ENCODE peak calls at places on chromosome 12, in six cellular contexts. D, P, R, H, N and E are unnamed samples.
A peak's percentile ranks its signal among the peaks of the same experiment; 100 is the strongest.

GRCh38 chr12:109222496-109222895 is 86.6 kb downstream of the FOXN4 start:
- DNase-seq in H (no peak), P (no peak), D (no peak), R (no peak), N (no peak), E (no peak)

GRCh38 chr12:52945389-52946232 is 3.3 kb upstream of the KRT18 start:
- DNase-seq in P (peak; percentile 48), N (peak; percentile 66), H (no peak), D (no peak), R (peak; percentile 96), E (no peak)

GRCh38 chr12:127943481-127944210 is 323.3 kb upstream of the TMEM132C start:
- DNase-seq in D (no peak), P (no peak), R (no peak), H (no peak), N (no peak), E (no peak)

GRCh38 chr12:92464911-92465310 is 237.9 kb upstream of the PLEKHG7 start:
- DNase-seq in H (no peak), D (no peak), P (no peak), N (no peak), R (no peak), E (no peak)

GRCh38 chr12:22275847-22276246 is 58.7 kb downstream of the ST8SIA1 start:
- DNase-seq in H (no peak), N (peak; percentile 96), D (peak; percentile 98), R (peak; percentile 63), P (peak; percentile 96), E (no peak)

GRCh38 chr12:63098851-63099250 is 52.1 kb downstream of the AVPR1A start:
- DNase-seq in N (no peak), D (no peak), R (no peak), H (no peak), P (no peak), E (no peak)

GRCh38 chr12:92859650-92860386 is 69.3 kb downstream of the EEA1 start:
- DNase-seq in N (no peak), P (no peak), D (no peak), R (no peak), H (no peak), E (no peak)

GRCh38 chr12:98352218-98352811 is 163.1 kb upstream of the TMPO start:
- DNase-seq in P (peak; percentile 83), D (peak; percentile 47), H (no peak), R (no peak), N (no peak), E (no peak)

GRCh38 chr12:71312767-71313375 is 126.7 kb upstream of the LGR5 start:
- DNase-seq in N (no peak), H (no peak), D (no peak), P (no peak), R (no peak), E (no peak)

GRCh38 chr12:2891240-2892053 is 756 bp downstream of the TULP3 start:
- DNase-seq in H (peak; percentile 31), P (peak; percentile 48), R (peak; percentile 76), D (no peak), N (peak; percentile 80), E (peak; percentile 46)

GRCh38 chr12:2743478-2743877 is 51.3 kb upstream of the FKBP4 start:
- DNase-seq in N (no peak), H (no peak), R (peak; percentile 24), D (no peak), P (no peak), E (no peak)

GRCh38 chr12:80936353-80936641 is 1.4 kb downstream of the LIN7A start:
- DNase-seq in N (no peak), R (no peak), H (no peak), D (no peak), P (peak; percentile 39), E (no peak)

GRCh38 chr12:130981156-130981789 is 27.6 kb downstream of the ADGRD1 start:
- DNase-seq in D (peak; percentile 47), N (no peak), R (peak; percentile 24), H (no peak), P (no peak), E (no peak)

DNA sequence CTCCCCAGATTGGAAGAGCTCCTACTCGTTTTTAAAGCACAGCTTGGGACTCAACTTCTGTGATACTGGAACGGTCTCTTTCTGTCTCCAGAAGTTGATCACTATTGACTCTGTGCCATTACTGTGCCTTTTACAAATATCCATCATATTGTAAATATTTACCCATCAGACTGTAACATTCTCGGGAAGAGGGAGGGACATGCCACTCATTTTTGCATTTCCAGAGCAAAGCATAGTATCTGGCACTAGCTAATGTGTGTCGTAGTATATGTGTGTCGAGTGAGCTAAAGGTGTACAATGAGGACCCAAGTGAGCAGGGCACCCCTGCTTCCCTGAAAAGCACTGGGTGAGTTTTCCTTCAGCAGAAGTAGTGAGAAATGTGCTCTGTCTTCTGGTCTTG is 24.0 kb upstream of the GSG1 start:
- DNase-seq in N (no peak), H (no peak), D (no peak), P (no peak), R (no peak), E (no peak)
- TF ChIP-seq CTCF in N (no peak), H (no peak), D (no peak), P (no peak), R (no peak), E (no peak)

DNA sequence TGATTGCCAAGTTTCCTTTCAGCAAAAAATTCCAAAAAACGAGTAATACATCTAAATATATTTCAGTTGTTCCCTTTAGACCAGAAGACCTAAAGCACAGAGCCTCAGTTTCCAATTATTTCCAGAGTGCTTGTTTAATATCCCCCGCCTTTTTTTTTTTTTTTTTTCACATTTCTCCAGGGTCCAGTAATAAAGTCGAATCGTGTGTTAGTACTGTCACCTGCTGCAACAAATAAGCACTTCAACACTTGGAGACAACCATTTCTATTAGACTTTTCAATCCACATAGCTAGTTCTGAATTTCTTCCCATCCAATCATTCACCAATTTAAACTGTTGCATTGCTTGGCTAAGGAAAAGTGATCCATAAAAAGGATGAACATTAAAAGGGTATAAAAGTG is 13.6 kb downstream of the PDE6H start:
- DNase-seq in H (no peak), D (no peak), R (no peak), P (no peak), N (no peak), E (no peak)
- TF ChIP-seq CTCF in H (peak; percentile 10), D (no peak), R (no peak), P (no peak), N (no peak), E (no peak)

GRCh38 chr12:122200541-122201175 is 2.9 kb upstream of the B3GNT4 start:
- DNase-seq in D (no peak), H (no peak), N (no peak), R (peak; percentile 61), P (no peak), E (no peak)
- TF ChIP-seq CTCF in D (no peak), H (no peak), N (no peak), R (peak; percentile 51), P (peak; percentile 50), E (peak; percentile 22)

DNA sequence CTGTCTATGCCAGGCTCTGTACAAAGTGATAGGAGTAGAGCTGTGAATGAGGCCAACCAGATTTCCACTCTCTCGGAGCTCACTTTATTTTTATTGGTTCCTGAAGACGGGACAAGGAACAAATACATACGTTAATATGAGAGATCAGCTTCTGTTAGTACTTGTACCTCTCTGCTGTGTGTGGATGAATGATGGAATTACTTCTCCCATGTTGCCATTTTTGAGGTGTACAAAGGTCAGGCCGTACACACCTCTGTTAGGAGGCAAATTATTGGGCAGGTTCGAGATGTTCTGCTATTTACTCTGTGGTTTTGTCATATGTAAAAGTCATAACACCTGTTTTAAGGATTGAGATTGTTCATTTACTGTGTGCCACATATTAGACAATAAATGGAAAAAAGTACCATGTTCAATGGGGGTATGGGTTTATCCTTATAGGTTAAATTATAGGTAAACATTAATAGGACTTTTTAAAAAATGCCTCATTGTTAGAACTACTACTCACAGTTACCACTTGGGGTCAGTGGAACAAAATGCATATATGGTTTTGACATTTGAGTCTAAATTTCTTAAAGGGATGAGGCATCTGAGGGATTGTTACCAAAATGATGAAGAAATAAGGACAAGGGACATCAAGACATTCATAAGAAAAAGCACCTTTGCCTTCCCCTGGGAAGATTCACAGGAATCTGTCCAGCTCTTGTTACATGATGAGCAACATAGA is 26.9 kb downstream of the WBP11 start:
- DNase-seq in D (no peak), N (no peak), R (no peak), P (peak; percentile 32), H (peak; percentile 23), E (no peak)
- TF ChIP-seq CTCF in D (no peak), N (peak; percentile 15), R (no peak), P (peak; percentile 66), H (peak; percentile 36), E (peak; percentile 49)